ENCODE peak calls at places on chromosomes 6 and 20, in ten cellular contexts. R is fibroblast of mammary gland, T is fibroblast of pulmonary artery, P is dorsolateral prefrontal cortex, X is AG10803, Z is neural crest cell, G is Peyer's patch, Y is neural progenitor cell, L is A549, K is RWPE1. B is an unnamed sample.

GRCh38 chr6:91812596-91813274 is 1225.9 kb upstream of the MAP3K7 start:
- DNase-seq in P (no peak), R (peak), G (peak), Z (no peak), K (no peak), T (no peak), X (no peak), Y (no peak), L (no peak), B (no peak)

GRCh38 chr6:156534594-156534993 is 242.6 kb upstream of the ARID1B start:
- DNase-seq in Z (no peak), X (no peak), L (no peak), T (no peak), P (no peak), K (no peak), Y (no peak), G (no peak), R (no peak), B (no peak)

GRCh38 chr20:6101346-6101745 is 21.5 kb downstream of the FERMT1 start:
- DNase-seq in G (no peak), K (no peak), Z (no peak), Y (no peak), X (no peak), R (no peak), L (no peak), P (no peak), T (no peak), B (no peak)

GRCh38 chr20:3177746-3178477 is 4.6 kb upstream of the LZTS3 start:
- DNase-seq in K (no peak), G (no peak), Y (no peak), L (no peak), R (no peak), P (no peak), Z (no peak), T (no peak), X (no peak), B (no peak)

GRCh38 chr6:81609736-81610135 is 142.7 kb downstream of the TENT5A start:
- DNase-seq in L (no peak), Z (no peak), K (no peak), R (peak), T (no peak), X (peak), P (no peak), G (no peak), Y (no peak), B (no peak)

GRCh38 chr6:20334334-20334733 is 67.3 kb upstream of the E2F3 start:
- DNase-seq in P (peak), L (no peak), T (no peak), K (no peak), X (no peak), Y (no peak), Z (no peak), R (no peak), G (no peak), B (no peak)

GRCh38 chr6:75882734-75883133 is 133.7 kb downstream of the MYO6 start:
- DNase-seq in L (no peak), P (no peak), T (peak), Z (no peak), K (peak), R (peak), X (peak), Y (no peak), G (no peak), B (no peak)

GRCh38 chr6:87045521-87046075 is 49.3 kb downstream of the CGA start:
- DNase-seq in L (no peak), Y (no peak), R (no peak), T (no peak), X (no peak), G (no peak), Z (no peak), K (no peak), P (no peak), B (no peak)

GRCh38 chr20:24444531-24445190 is 24.8 kb upstream of the SYNDIG1 start:
- DNase-seq in R (no peak), Z (no peak), P (no peak), L (no peak), T (no peak), K (no peak), X (no peak), G (no peak), Y (no peak), B (no peak)

GRCh38 chr20:13262701-13263335 is 41.7 kb downstream of the ISM1 start:
- DNase-seq in G (no peak), Z (no peak), Y (no peak), K (peak), X (no peak), P (no peak), R (no peak), L (no peak), T (no peak), B (no peak)

GRCh38 chr6:153056308-153056707 is 53.8 kb upstream of the MTRF1L start:
- DNase-seq in X (no peak), L (no peak), P (no peak), Y (no peak), Z (no peak), R (no peak), T (no peak), K (no peak), G (no peak), B (no peak)

GRCh38 chr20:58688838-58689237 is 3.8 kb upstream of the NPEPL1 start:
- DNase-seq in P (no peak), T (peak), Z (no peak), X (peak), Y (no peak), R (no peak), G (no peak), L (no peak), K (no peak), B (peak)

GRCh38 chr20:63215101-63216040 is 560 bp downstream of the YTHDF1 start:
- DNase-seq in Y (peak), Z (peak), T (peak), K (peak), R (peak), P (no peak), G (no peak), L (peak), X (peak), B (peak)

GRCh38 chr6:108763931-108764579 is 84.2 kb upstream of the ARMC2 start:
- DNase-seq in T (no peak), G (peak), Z (no peak), L (no peak), X (no peak), R (no peak), Y (no peak), P (no peak), K (no peak), B (no peak)

GRCh38 chr6:1296079-1296478 is 15.8 kb upstream of the FOXQ1 start:
- DNase-seq in Z (no peak), P (no peak), R (no peak), G (no peak), L (no peak), T (no peak), X (no peak), K (no peak), Y (no peak), B (no peak)

GRCh38 chr6:132964101-132964867 is 149.9 kb downstream of the RPS12 start:
- DNase-seq in T (peak), Y (no peak), K (no peak), L (no peak), R (peak), Z (no peak), X (no peak), P (no peak), G (no peak), B (no peak)

GRCh38 chr6:81785340-81785739 is 32.9 kb upstream of the TENT5A start:
- DNase-seq in P (no peak), Y (no peak), L (no peak), G (no peak), T (no peak), Z (no peak), X (no peak), R (no peak), K (no peak), B (no peak)

GRCh38 chr6:112235956-112236355 is 18.4 kb downstream of the LAMA4 start:
- DNase-seq in K (no peak), R (peak), G (no peak), P (no peak), X (peak), L (no peak), Y (no peak), T (peak), Z (no peak), B (no peak)

GRCh38 chr6:163620670-163621330 is 206.3 kb downstream of the QKI start:
- DNase-seq in L (no peak), G (peak), Z (no peak), K (no peak), P (no peak), Y (no peak), T (no peak), X (no peak), R (no peak), B (no peak)

GRCh38 chr6:38876470-38876869 is 161.4 kb downstream of the DNAH8 start:
- DNase-seq in R (peak), Y (peak), Z (no peak), G (peak), X (no peak), K (no peak), T (no peak), P (no peak), L (no peak), B (peak)

GRCh38 chr6:7230327-7230691 is 82.7 kb downstream of the SSR1 start:
- DNase-seq in L (no peak), Z (no peak), Y (no peak), K (no peak), P (no peak), R (no peak), G (no peak), X (no peak), T (no peak), B (no peak)

GRCh38 chr20:62553136-62553837 is 77.5 kb upstream of the GATA5 start:
- DNase-seq in L (no peak), P (no peak), R (no peak), G (no peak), T (no peak), X (no peak), K (no peak), Y (no peak), Z (no peak), B (no peak)

GRCh38 chr6:38443341-38443740 is 196.4 kb downstream of the BTBD9 start:
- DNase-seq in Z (no peak), Y (no peak), G (no peak), X (peak), L (no peak), T (peak), P (no peak), R (peak), K (no peak), B (no peak)

GRCh38 chr6:166453651-166454050 is 70.9 kb upstream of the MPC1 start:
- DNase-seq in R (no peak), K (no peak), L (no peak), G (no peak), Y (no peak), T (no peak), P (no peak), Z (no peak), X (no peak), B (no peak)

GRCh38 chr6:166454692-166455515 is 72.2 kb upstream of the MPC1 start:
- DNase-seq in L (no peak), T (no peak), K (no peak), Z (no peak), Y (no peak), P (no peak), G (peak), X (no peak), R (no peak), B (no peak)

GRCh38 chr6:166459272-166459671 is 76.5 kb upstream of the MPC1 start:
- DNase-seq in T (no peak), X (no peak), L (no peak), R (no peak), K (no peak), Y (no peak), P (no peak), Z (no peak), G (no peak), B (no peak)

GRCh38 chr6:166459906-166460305 is 77.2 kb upstream of the MPC1 start:
- DNase-seq in Z (no peak), Y (no peak), G (no peak), X (no peak), P (no peak), T (no peak), K (no peak), L (no peak), R (no peak), B (no peak)

GRCh38 chr6:166456360-166457156 is 73.8 kb upstream of the MPC1 start:
- DNase-seq in R (peak), K (no peak), Z (no peak), L (no peak), G (no peak), T (peak), P (no peak), X (no peak), Y (peak), B (no peak)
- TF ChIP-seq CTCF in R (peak), K (no peak), Z (peak), L (no peak), G (peak), T (peak), P (peak), X (no peak), Y (peak), B (no peak)

GRCh38 chr20:32443386-32443974 is 85.3 kb downstream of the ASXL1 start:
- DNase-seq in T (no peak), Z (no peak), G (peak), X (no peak), P (no peak), K (no peak), L (no peak), Y (no peak), R (peak), B (no peak)
- TF ChIP-seq CTCF in T (no peak), Z (no peak), G (no peak), X (no peak), P (no peak), K (no peak), L (no peak), Y (no peak), R (no peak), B (no peak)

GRCh38 chr20:40506567-40506966 is 182.5 kb downstream of the MAFB start:
- DNase-seq in L (peak), G (peak), X (peak), P (peak), R (peak), K (peak), Y (no peak), T (peak), Z (no peak), B (no peak)
- TF ChIP-seq CTCF in L (no peak), G (no peak), X (peak), P (no peak), R (peak), K (no peak), Y (no peak), T (no peak), Z (no peak), B (no peak)

DNA sequence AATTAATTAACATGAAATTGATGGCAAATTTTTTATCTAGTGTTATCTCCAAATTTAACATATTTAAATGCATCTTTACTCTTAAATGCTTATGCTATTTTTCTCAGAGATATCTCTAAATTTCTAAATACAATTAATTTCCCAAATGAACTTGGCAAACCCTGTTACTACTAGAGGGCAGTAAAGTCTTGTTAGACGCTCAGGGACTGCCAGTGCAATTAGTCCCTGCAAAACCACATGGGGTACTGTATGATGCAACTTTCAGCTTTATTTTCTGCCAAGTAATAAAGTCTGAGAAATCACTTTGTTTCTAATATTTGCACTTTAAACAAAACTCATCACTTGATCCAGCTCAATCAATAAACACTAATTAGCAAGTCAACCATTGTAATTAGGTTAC is 76.0 kb upstream of the ADGRB3 start:
- DNase-seq in P (no peak), K (no peak), X (no peak), L (no peak), Y (no peak), T (no peak), G (no peak), Z (no peak), R (no peak), B (no peak)
- TF ChIP-seq CTCF in P (peak), K (no peak), X (no peak), L (no peak), Y (peak), T (no peak), G (no peak), Z (no peak), R (no peak), B (no peak)

GRCh38 chr6:27593200-27593818 is 120.4 kb upstream of the ZNF184 start:
- DNase-seq in K (no peak), Y (peak), R (no peak), T (no peak), Z (no peak), L (no peak), X (no peak), P (no peak), G (no peak), B (no peak)

GRCh38 chr6:27591660-27592059 is 118.8 kb upstream of the ZNF184 start:
- DNase-seq in X (no peak), Z (peak), Y (peak), R (peak), G (no peak), T (peak), K (peak), P (no peak), L (no peak), B (peak)

GRCh38 chr6:27592107-27592480 is 119.2 kb upstream of the ZNF184 start:
- DNase-seq in T (peak), G (no peak), Z (no peak), R (peak), P (no peak), X (no peak), L (no peak), Y (peak), K (no peak), B (no peak)

GRCh38 chr6:27593861-27594260 is 121.0 kb upstream of the ZNF184 start:
- DNase-seq in G (no peak), P (no peak), T (no peak), K (no peak), R (no peak), Z (no peak), L (no peak), Y (peak), X (no peak), B (no peak)

DNA sequence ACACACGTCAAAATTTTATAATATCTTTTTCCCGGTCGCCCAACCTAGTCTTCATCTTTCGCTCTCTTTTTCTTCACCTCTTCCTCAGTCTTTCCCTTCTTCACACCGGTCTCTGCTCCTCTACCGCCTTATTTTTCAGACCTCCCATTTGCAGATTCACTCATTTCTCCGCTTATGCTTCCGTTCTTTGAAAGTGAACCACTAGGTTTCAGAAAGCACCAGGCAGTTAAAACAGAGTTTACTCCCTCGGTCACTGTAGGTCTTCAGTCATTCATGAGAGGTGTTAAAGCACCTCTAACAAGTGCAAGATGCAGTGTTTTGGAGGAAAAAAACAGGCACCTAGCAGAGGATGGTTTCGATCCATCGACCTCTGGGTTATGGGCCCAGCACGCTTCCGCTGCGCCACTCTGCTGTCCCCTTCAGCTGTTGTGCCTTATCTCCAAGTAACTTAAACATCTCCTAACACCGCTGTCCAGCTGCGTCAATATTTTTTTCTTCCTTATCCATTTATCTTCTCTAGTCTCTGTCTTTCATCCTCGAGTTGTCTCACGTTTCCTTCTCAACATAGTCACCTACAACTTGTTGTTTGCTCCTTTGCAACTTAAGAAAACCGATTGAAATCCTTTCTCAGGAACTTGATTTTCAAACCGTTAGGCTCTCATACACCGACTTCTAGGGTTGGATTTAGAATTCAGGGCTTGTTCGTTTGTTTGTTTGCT is 119.7 kb upstream of the ZNF184 start:
- DNase-seq in Y (peak), R (peak), T (peak), G (no peak), L (peak), X (peak), K (no peak), P (no peak), Z (peak), B (peak)
- TF ChIP-seq CTCF in Y (no peak), R (no peak), T (no peak), G (no peak), L (no peak), X (no peak), K (no peak), P (no peak), Z (no peak), B (no peak)

DNA sequence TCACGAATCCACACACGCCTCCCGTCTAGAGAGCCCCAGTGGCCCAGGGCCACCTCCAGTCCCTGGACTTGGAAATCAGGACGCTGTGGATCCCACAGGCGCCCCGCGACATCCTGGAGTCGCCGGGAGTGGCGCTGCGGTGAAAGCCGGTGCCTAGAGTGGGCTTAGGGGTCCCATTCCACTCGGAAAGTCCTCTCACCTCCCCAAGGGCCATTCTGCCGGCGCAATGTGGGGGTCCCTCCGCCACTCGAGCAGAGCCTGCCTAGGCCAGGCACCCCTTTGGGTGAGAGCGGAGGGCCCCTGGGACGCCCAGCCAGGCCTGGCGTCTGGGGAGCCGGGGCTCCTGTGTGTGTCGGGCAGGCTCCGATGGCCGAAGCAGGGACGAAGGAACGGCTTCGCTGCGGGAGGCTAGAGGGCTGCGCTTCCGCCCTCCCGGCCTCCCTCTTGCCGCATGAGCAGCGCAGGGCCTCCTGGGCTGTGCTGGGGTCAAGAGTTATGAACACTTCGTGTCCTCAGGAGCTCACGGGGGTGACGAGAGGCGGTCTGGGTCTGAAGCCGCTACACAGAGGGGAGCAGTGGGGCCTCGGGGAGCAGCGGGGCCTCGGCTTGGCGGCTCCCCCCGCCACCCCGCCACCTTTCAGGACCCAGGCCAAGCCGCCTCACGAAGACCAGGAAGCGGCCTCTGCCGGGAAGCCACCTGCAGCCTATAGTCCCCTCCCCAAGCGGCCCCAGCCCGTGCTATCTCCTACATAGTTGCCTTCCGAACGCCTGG is 13.6 kb downstream of the POU3F2 start:
- DNase-seq in G (no peak), L (no peak), T (no peak), X (no peak), Y (peak), K (no peak), P (no peak), R (no peak), Z (no peak), B (peak)
- TF ChIP-seq CTCF in G (no peak), L (no peak), T (no peak), X (peak), Y (peak), K (no peak), P (no peak), R (no peak), Z (no peak), B (no peak)

DNA sequence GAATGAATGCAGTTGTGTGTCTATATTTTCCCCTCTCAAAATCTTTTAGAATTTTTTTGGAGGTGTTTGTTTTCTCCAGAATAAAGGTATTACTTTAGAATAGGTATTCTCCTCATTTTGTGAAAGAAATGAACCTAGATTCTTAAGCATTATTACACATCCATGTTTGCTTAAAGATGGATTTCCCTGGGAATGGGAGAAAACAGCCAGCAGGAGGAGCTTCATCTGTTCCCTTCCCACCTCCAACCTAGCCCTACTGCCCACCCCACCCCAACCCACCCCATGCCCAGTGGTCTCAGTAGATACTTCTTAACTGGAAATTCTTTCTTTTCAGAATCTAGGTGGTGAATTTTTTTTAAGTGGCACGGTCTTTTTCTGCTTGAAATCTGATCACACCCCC is 127.8 kb downstream of the CD109 start:
- DNase-seq in P (no peak), T (no peak), G (no peak), Z (no peak), X (no peak), L (no peak), Y (no peak), R (no peak), K (no peak), B (no peak)
- TF ChIP-seq CTCF in P (no peak), T (no peak), G (no peak), Z (peak), X (no peak), L (no peak), Y (peak), R (no peak), K (no peak), B (no peak)